ENCODE peak calls at places on chromosomes 16 and 17, in four cellular contexts. J is CD4-positive, alpha-beta T cell; H is T-helper 17 cell; Q is neural progenitor cell. N is an unnamed sample.

GRCh38 chr17:36082062-36082461 is 7.9 kb downstream of the CCL3 start:
- DNase-seq in J (no peak), H (no peak), Q (no peak), N (no peak)

GRCh38 chr16:58196898-58197313 is 1.0 kb downstream of the CSNK2A2 start:
- DNase-seq in J (no peak), H (no peak), Q (peak), N (peak)

GRCh38 chr17:70161519-70161918 is 7.8 kb upstream of the KCNJ2 start:
- DNase-seq in J (no peak), H (no peak), Q (no peak), N (no peak)

GRCh38 chr16:87789437-87790277 is 23.9 kb upstream of the KLHDC4 start:
- DNase-seq in J (no peak), H (no peak), Q (no peak), N (peak)

GRCh38 chr17:45256114-45256966 is 5.6 kb downstream of the SPATA32 start:
- DNase-seq in J (no peak), H (no peak), Q (peak), N (no peak)

GRCh38 chr16:50989047-50989446 is 162.0 kb downstream of the SALL1 start:
- DNase-seq in J (no peak), H (no peak), Q (no peak), N (no peak)

GRCh38 chr17:8944083-8944482 is 21.4 kb downstream of the PIK3R5 start:
- DNase-seq in J (no peak), H (no peak), Q (no peak), N (no peak)

GRCh38 chr17:34182036-34182803 is 72.9 kb upstream of the CCL2 start:
- DNase-seq in J (no peak), H (no peak), Q (no peak), N (no peak)

GRCh38 chr16:51151951-51152663 is 1.0 kb upstream of the SALL1 start:
- DNase-seq in J (no peak), H (no peak), Q (peak), N (no peak)

GRCh38 chr16:1338119-1338730 is 4.8 kb downstream of the BAIAP3 start:
- DNase-seq in J (no peak), H (no peak), Q (peak), N (no peak)

GRCh38 chr17:5000237-5000639 is 2.5 kb downstream of the KIF1C start:
- DNase-seq in J (no peak), H (no peak), Q (no peak), N (peak)

GRCh38 chr16:85112364-85112763 is at the start of gene CIBAR2:
- DNase-seq in J (no peak), H (no peak), Q (peak), N (no peak)

GRCh38 chr17:80285237-80285920 is 24.7 kb downstream of the RNF213 start:
- DNase-seq in J (no peak), H (no peak), Q (no peak), N (no peak)

GRCh38 chr16:71565812-71566700 is 10.8 kb downstream of the TAT start:
- DNase-seq in J (no peak), H (no peak), Q (no peak), N (no peak)

GRCh38 chr17:5181509-5182305 is 10.0 kb downstream of the ZNF594 start:
- DNase-seq in J (no peak), H (no peak), Q (no peak), N (no peak)

GRCh38 chr17:7237266-7237760 is 1.9 kb downstream of the PHF23 start:
- DNase-seq in J (no peak), H (no peak), Q (no peak), N (no peak)

GRCh38 chr16:20910781-20911321 is 10.3 kb downstream of the LYRM1 start:
- DNase-seq in J (no peak), H (no peak), Q (no peak), N (peak)

GRCh38 chr17:59367657-59368045 is 36.2 kb downstream of the YPEL2 start:
- DNase-seq in J (no peak), H (no peak), Q (no peak), N (no peak)

GRCh38 chr16:69567031-69567680 is 1.4 kb downstream of the NFAT5 start:
- DNase-seq in J (no peak), H (no peak), Q (no peak), N (no peak)

GRCh38 chr17:4949321-4950074 is 1.2 kb upstream of the PFN1 start:
- DNase-seq in J (peak), H (peak), Q (peak), N (peak)

GRCh38 chr17:41211845-41212466 is 14.5 kb upstream of the KRTAP9-2 start:
- DNase-seq in J (no peak), H (no peak), Q (no peak), N (peak)

N was measured in LHCN-M2.